ENCODE peak calls at places on chromosomes 16 and 17, in seven cellular contexts. X, D, Z, A, C, U and J are unnamed samples. For H3K27me3, the result is how much of the 10 kb centered on the place peaks cover.

GRCh38 chr17:36602030-36602737 is 801 bp downstream of the MRM1 start:
- DNase-seq in U (peak), C (peak), D (no peak), A (no peak), Z (peak), X (no peak), J (peak)

GRCh38 chr16:57807968-57808528 is 5.8 kb upstream of the KIFC3 start:
- DNase-seq in A (peak), C (peak), U (peak), D (peak), X (no peak), Z (peak), J (peak)

GRCh38 chr16:56848955-56849689 is 15.9 kb upstream of the SLC12A3 start:
- DNase-seq in X (no peak), D (no peak), A (peak), Z (peak), U (no peak), C (no peak), J (peak)

GRCh38 chr17:19753049-19753444 is 4.9 kb upstream of the ALDH3A1 start:
- DNase-seq in C (peak), Z (peak), X (no peak), A (peak), D (no peak), U (peak), J (peak)

GRCh38 chr17:82603981-82604448 is 44.2 kb downstream of the WDR45B start:
- DNase-seq in C (peak), D (no peak), X (no peak), Z (peak), U (no peak), A (peak), J (no peak)

GRCh38 chr17:77963441-77963840 is 4.9 kb downstream of the TNRC6C start:
- DNase-seq in C (no peak), Z (peak), D (peak), X (peak), U (no peak), A (peak), J (peak)

GRCh38 chr16:67719778-67720144 is 645 bp upstream of the GFOD2 start:
- DNase-seq in X (peak), A (peak), Z (peak), D (peak), U (peak), C (peak), J (peak)

GRCh38 chr17:28645576-28645939 is 600 bp upstream of the BLTP2 start:
- DNase-seq in D (no peak), A (no peak), U (no peak), Z (no peak), C (peak), X (no peak), J (no peak)

GRCh38 chr16:66486773-66487579 is 59.9 kb downstream of the BEAN1 start:
- DNase-seq in C (no peak), D (no peak), Z (peak), X (no peak), U (no peak), A (peak), J (peak)

GRCh38 chr16:11207646-11208045 is 48.4 kb downstream of the SOCS1 start:
- DNase-seq in U (peak), Z (no peak), A (no peak), X (no peak), C (no peak), D (no peak), J (no peak)

GRCh38 chr17:2948721-2949468 is 114.5 kb downstream of the OR1D5 start:
- DNase-seq in X (no peak), Z (no peak), U (no peak), A (no peak), C (no peak), D (no peak), J (no peak)

GRCh38 chr16:81612351-81613170 is 166.5 kb upstream of the PLCG2 start:
- DNase-seq in D (no peak), Z (no peak), A (no peak), C (no peak), U (peak), X (no peak), J (no peak)

GRCh38 chr16:54334208-54334607 is 47.6 kb upstream of the IRX3 start:
- DNase-seq in C (no peak), D (no peak), Z (no peak), A (no peak), U (no peak), X (no peak), J (peak)

GRCh38 chr17:43905400-43905984 is 1.8 kb downstream of the MPP2 start:
- DNase-seq in U (no peak), D (no peak), Z (no peak), A (no peak), X (peak), C (no peak), J (no peak)

GRCh38 chr17:81230043-81230820 is 7.5 kb upstream of the CEP131 start:
- DNase-seq in X (no peak), C (no peak), A (no peak), D (peak), U (peak), Z (no peak), J (no peak)

GRCh38 chr16:10862432-10862831 is 14.6 kb upstream of the CIITA start:
- DNase-seq in A (no peak), D (no peak), U (no peak), X (no peak), C (no peak), Z (peak), J (peak)

GRCh38 chr16:24978370-24978914 is 36.7 kb downstream of the ARHGAP17 start:
- DNase-seq in A (peak), Z (no peak), X (no peak), D (no peak), U (no peak), C (no peak), J (peak)

GRCh38 chr16:22848451-22848850 is 34.5 kb downstream of the HS3ST2 start:
- DNase-seq in X (no peak), A (no peak), U (peak), Z (no peak), D (no peak), C (no peak), J (no peak)

GRCh38 chr16:51426276-51426675 is 275.2 kb upstream of the SALL1 start:
- DNase-seq in X (no peak), A (no peak), D (no peak), C (no peak), Z (no peak), U (peak), J (no peak)

GRCh38 chr17:14805348-14805747 is 459.8 kb downstream of the PMP22 start:
- DNase-seq in U (peak), D (no peak), X (peak), Z (no peak), C (no peak), A (no peak), J (peak)

GRCh38 chr17:51946311-51946710 is 212.2 kb downstream of the CA10 start:
- DNase-seq in U (no peak), D (no peak), C (no peak), Z (no peak), X (no peak), A (no peak), J (no peak)

GRCh38 chr17:19741832-19742457 is 6.2 kb downstream of the ALDH3A1 start:
- DNase-seq in U (no peak), X (no peak), D (no peak), A (no peak), Z (no peak), C (no peak), J (no peak)

GRCh38 chr16:2088192-2088631 is 40.4 kb downstream of the TSC2 start:
- DNase-seq in A (no peak), X (no peak), C (no peak), U (no peak), Z (no peak), D (no peak), J (no peak)

GRCh38 chr16:75114179-75114945 is 2.2 kb downstream of the LDHD start:
- DNase-seq in U (no peak), Z (no peak), D (no peak), C (no peak), A (no peak), X (no peak), J (no peak)

GRCh38 chr16:1825864-1826690 is 548 bp downstream of the HAGH start:
- DNase-seq in U (peak), D (no peak), Z (peak), X (no peak), C (peak), A (peak), J (peak)

GRCh38 chr17:37527249-37527851 is 37.7 kb downstream of the DUSP14 start:
- DNase-seq in U (peak), X (peak), A (peak), Z (peak), C (peak), D (peak), J (peak)

GRCh38 chr16:8717892-8718400 is 43.5 kb downstream of the ABAT start:
- DNase-seq in A (no peak), U (no peak), D (no peak), Z (no peak), X (no peak), C (no peak), J (no peak)

GRCh38 chr16:10668322-10669045 is 26.2 kb downstream of the TEKT5 start:
- DNase-seq in A (no peak), Z (peak), X (peak), C (no peak), U (peak), D (peak), J (peak)

GRCh38 chr16:86227041-86227440 is 283.3 kb upstream of the FOXF1 start:
- DNase-seq in A (no peak), D (no peak), X (no peak), Z (no peak), U (no peak), C (no peak), J (no peak)

GRCh38 chr17:48589831-48590602 is at the start of gene HOXB3:
- DNase-seq in X (no peak), C (no peak), Z (peak), A (peak), U (no peak), D (no peak), J (no peak)

GRCh38 chr17:81300586-81301155 is 5.6 kb upstream of the SLC38A10 start:
- DNase-seq in D (no peak), X (no peak), C (no peak), U (no peak), A (no peak), Z (no peak), J (no peak)

GRCh38 chr16:82993415-82993814 is 366.6 kb downstream of the CDH13 start:
- DNase-seq in A (no peak), U (no peak), C (no peak), X (no peak), Z (no peak), D (no peak), J (no peak)

GRCh38 chr17:42408076-42408475 is 15.0 kb downstream of the CAVIN1 start:
- DNase-seq in X (no peak), D (no peak), C (no peak), A (no peak), Z (no peak), U (no peak), J (no peak)

GRCh38 chr17:76868669-76869208 is 535 bp downstream of the MGAT5B start:
- DNase-seq in X (no peak), A (no peak), C (no peak), Z (no peak), D (peak), U (no peak), J (peak)
- H3K4me3 ChIP-seq in X (peak), A (no peak), C (no peak), Z (peak), D (peak), U (no peak), J (peak)

DNA sequence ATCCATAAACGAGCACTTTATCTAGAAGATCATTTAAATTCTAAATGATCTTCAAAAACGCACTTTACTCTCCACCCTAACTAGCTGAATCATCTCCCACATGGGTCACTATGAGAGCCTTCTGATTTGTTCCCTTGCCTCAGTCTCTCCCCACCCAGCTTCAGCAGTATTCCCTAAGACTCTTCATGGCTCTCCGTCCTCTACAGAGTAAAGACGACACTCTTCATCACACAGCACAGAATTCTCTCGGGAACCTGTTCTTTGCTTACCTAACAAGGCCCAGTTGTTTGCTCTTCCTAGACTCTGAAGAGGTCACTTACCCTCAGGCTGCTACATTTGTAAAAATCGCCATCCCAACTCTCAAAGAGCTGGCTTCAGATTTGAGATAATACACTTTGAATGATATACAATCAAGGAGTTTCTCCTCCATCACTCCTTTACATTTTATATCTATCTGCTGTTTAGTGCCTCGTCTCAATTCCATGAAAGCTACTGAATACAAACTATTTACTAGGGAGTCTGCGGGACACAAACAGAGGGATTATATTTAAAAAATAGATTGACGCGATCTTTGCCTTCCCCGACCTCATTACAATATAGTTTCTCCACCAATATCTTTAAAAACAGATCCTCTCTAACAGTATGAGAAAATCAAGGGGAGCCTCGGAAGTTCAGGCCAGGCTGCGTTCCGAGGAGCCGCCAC is 511 bp upstream of the LIG3 start:
- DNase-seq in D (no peak), C (no peak), A (peak), Z (peak), U (peak), X (no peak), J (peak)
- H3K9ac ChIP-seq in D (peak), C (peak), A (peak), Z (peak), U (peak), X (no peak), J (peak)

GRCh38 chr17:70169707-70170597 is 620 bp downstream of the KCNJ2 start:
- DNase-seq in D (no peak), Z (peak), C (no peak), X (no peak), U (peak), A (peak), J (peak)

GRCh38 chr17:70166571-70166970 is 2.8 kb upstream of the KCNJ2 start:
- DNase-seq in Z (no peak), U (no peak), A (no peak), X (no peak), C (no peak), D (no peak), J (no peak)

GRCh38 chr17:70168044-70168978 is 1.0 kb upstream of the KCNJ2 start:
- DNase-seq in A (peak), D (peak), C (peak), Z (peak), U (peak), X (peak), J (peak)

GRCh38 chr17:70171159-70171558 is 1.8 kb downstream of the KCNJ2 start:
- DNase-seq in C (peak), A (no peak), X (no peak), U (peak), Z (no peak), D (no peak), J (no peak)

DNA sequence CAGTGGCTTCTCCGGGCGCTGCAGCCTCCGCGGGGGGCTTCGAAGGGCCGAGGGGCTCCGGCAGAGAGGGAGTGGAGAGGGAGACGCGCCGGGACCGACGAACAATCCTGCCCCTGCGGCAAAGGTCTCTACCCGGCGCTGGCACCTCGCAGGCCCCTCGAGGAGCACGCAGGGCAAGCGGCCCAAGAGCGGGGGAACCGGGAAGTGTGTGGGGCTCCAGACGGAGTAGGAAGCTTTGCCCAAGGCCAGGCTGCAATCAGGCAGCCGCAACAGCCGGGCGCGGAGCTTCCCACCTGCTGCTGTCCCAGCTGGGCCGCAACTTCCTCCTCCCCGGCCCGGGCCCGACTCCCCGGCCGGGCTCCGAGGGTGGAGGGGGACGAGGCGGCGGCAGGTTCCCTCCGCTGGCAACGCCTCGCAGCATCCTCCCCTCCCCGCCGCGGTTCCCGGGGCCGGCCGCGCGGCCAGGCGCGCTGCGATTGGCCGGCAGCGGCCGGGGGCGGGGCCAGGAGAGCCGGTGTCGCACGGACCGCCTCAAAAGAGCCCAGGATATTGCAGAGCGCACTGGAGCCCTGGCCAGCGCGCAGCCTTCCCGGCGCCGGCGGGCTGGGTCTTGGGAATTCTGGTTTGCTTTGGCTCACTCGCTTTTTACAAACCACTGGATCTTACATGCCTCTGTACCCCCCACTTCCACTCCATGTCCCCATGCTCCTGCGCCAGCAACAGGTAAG is at the start of gene KCNJ2:
- DNase-seq in Z (peak), A (peak), C (peak), X (peak), U (peak), D (peak), J (peak)
- H3K27me3 ChIP-seq in Z (under half), A (under half), C (under half), X (under half), U (under half), D (under half), J (under half)

GRCh38 chr16:88487920-88488842 is 35.1 kb downstream of the ZFPM1 start:
- DNase-seq in X (no peak), D (peak), U (no peak), Z (no peak), A (no peak), C (peak), J (no peak)
- H3K4me3 ChIP-seq in X (no peak), D (no peak), U (no peak), Z (no peak), A (no peak), C (no peak), J (no peak)

GRCh38 chr17:75693500-75694481 is 26.7 kb downstream of the SAP30BP start:
- DNase-seq in D (no peak), C (no peak), X (peak), U (peak), Z (peak), A (peak), J (peak)
- H3K9ac ChIP-seq in D (no peak), C (no peak), X (no peak), U (no peak), Z (no peak), A (no peak), J (peak)